ENCODE peak calls at places on chromosomes 12 and 14, in ten cellular contexts. D, B, C, L, I, F, W, U, V and A are unnamed samples.

GRCh38 chr12:2084553-2085296 is 31.9 kb downstream of the CACNA1C start:
- DNase-seq in U (no peak), B (no peak), F (peak; percentile 47), L (peak; percentile 7), W (no peak), V (no peak), I (no peak), C (no peak), D (no peak), A (no peak)

GRCh38 chr12:11860026-11860425 is 210.6 kb downstream of the ETV6 start:
- DNase-seq in C (no peak), B (no peak), D (no peak), F (no peak), L (no peak), I (no peak), U (no peak), W (no peak), V (peak; percentile 48), A (no peak)

GRCh38 chr12:130764475-130765185 is 48.5 kb upstream of the RIMBP2 start:
- DNase-seq in D (no peak), C (no peak), U (no peak), B (no peak), V (no peak), L (peak; percentile 25), F (no peak), I (peak; percentile 30), W (no peak), A (peak; percentile 61)

GRCh38 chr12:107645630-107646333 is 39.8 kb upstream of the PWP1 start:
- DNase-seq in B (no peak), F (no peak), D (no peak), W (no peak), U (no peak), I (no peak), C (no peak), V (no peak), L (no peak), A (peak; percentile 34)

GRCh38 chr12:53886996-53887395 is 51.6 kb upstream of the HOXC13 start:
- DNase-seq in B (no peak), L (no peak), D (no peak), V (no peak), C (no peak), F (no peak), I (no peak), U (no peak), W (no peak), A (no peak)

GRCh38 chr14:77882631-77883030 is 82.7 kb downstream of the ADCK1 start:
- DNase-seq in W (no peak), D (peak; percentile 34), I (no peak), F (peak; percentile 22), V (no peak), B (no peak), C (no peak), L (no peak), U (no peak), A (peak; percentile 69)

GRCh38 chr12:3307419-3307818 is 183.6 kb upstream of the PRMT8 start:
- DNase-seq in L (no peak), F (no peak), W (no peak), I (no peak), D (no peak), C (no peak), B (no peak), V (no peak), U (no peak), A (no peak)

GRCh38 chr12:132842449-132843045 is 13.9 kb upstream of the GOLGA3 start:
- DNase-seq in F (no peak), W (no peak), B (no peak), C (no peak), I (no peak), V (no peak), L (no peak), U (no peak), D (no peak), A (no peak)

GRCh38 chr14:35355981-35356839 is 48.3 kb downstream of the NFKBIA start:
- DNase-seq in B (no peak), I (no peak), U (no peak), V (peak; percentile 54), W (no peak), D (peak; percentile 75), L (peak; percentile 52), C (peak; percentile 47), F (no peak), A (no peak)

GRCh38 chr12:76782440-76782996 is 18.6 kb downstream of the ZDHHC17 start:
- DNase-seq in D (no peak), I (no peak), L (no peak), C (no peak), W (no peak), B (no peak), U (no peak), F (no peak), V (no peak), A (no peak)

GRCh38 chr14:104031384-104031783 is 54.1 kb upstream of the ASPG start:
- DNase-seq in U (no peak), I (no peak), W (no peak), L (no peak), V (no peak), F (no peak), B (no peak), C (no peak), D (peak; percentile 88), A (no peak)

GRCh38 chr12:92550661-92551060 is 152.1 kb upstream of the PLEKHG7 start:
- DNase-seq in B (no peak), I (no peak), F (no peak), C (no peak), W (no peak), D (no peak), L (peak; percentile 49), U (no peak), V (no peak), A (no peak)

GRCh38 chr12:41531147-41531829 is 343.2 kb downstream of the PDZRN4 start:
- DNase-seq in V (no peak), F (no peak), U (no peak), I (no peak), D (no peak), B (no peak), C (no peak), W (no peak), L (no peak), A (peak; percentile 12)

GRCh38 chr12:143964-144649 is 69.8 kb downstream of the SLC6A12 start:
- DNase-seq in C (peak; percentile 71), L (no peak), B (no peak), W (no peak), V (no peak), U (no peak), D (no peak), I (no peak), F (no peak), A (peak; percentile 69)

GRCh38 chr12:126719886-126720666 is 1546.9 kb upstream of the TMEM132C start:
- DNase-seq in F (no peak), I (no peak), V (no peak), L (no peak), U (no peak), C (no peak), W (no peak), B (no peak), D (no peak), A (peak; percentile 69)

GRCh38 chr14:93830753-93831461 is 42.6 kb upstream of the PRIMA1 start:
- DNase-seq in L (peak; percentile 12), V (no peak), D (no peak), U (no peak), F (no peak), I (no peak), B (no peak), C (no peak), W (no peak), A (no peak)